ENCODE peak calls at places on chromosomes 6 and 20, in six cellular contexts. T is gastrocnemius medialis; A is effector memory CD4-positive, alpha-beta T cell; N is fibroblast of lung; L is pancreas; V is cardiac muscle cell. Z is an unnamed sample. For H3K36me3, the result is how much of the 10 kb centered on the place peaks cover.

GRCh38 chr20:15703171-15703911 is 869.9 kb downstream of the KIF16B start:
- DNase-seq in N (peak), T (no peak), L (no peak), A (no peak), V (no peak), Z (no peak)

GRCh38 chr20:22794200-22794599 is 209.8 kb upstream of the FOXA2 start:
- DNase-seq in N (no peak), V (no peak), A (no peak), T (no peak), L (no peak), Z (no peak)

GRCh38 chr6:100353276-100354015 is 111.3 kb downstream of the SIM1 start:
- DNase-seq in L (no peak), A (no peak), N (no peak), T (no peak), V (no peak), Z (no peak)

GRCh38 chr6:71533939-71534379 is 245.3 kb downstream of the OGFRL1 start:
- DNase-seq in A (no peak), V (no peak), T (no peak), L (no peak), N (peak), Z (no peak)

GRCh38 chr6:105482227-105482839 is 79.5 kb upstream of the PREP start:
- DNase-seq in V (peak), L (no peak), A (no peak), T (peak), N (peak), Z (no peak)

GRCh38 chr20:32742322-32743236 is 688 bp downstream of the COMMD7 start:
- DNase-seq in L (no peak), T (no peak), V (no peak), N (no peak), A (no peak), Z (no peak)

GRCh38 chr6:166627875-166628849 is 1.1 kb upstream of the RPS6KA2 start:
- DNase-seq in V (peak), A (peak), T (peak), L (peak), N (peak), Z (peak)

GRCh38 chr20:23047738-23048214 is 1.7 kb downstream of the THBD start:
- DNase-seq in N (no peak), L (no peak), T (peak), A (no peak), V (no peak), Z (no peak)

GRCh38 chr20:61886721-61887658 is 178.7 kb downstream of the TAF4 start:
- DNase-seq in L (peak), V (peak), A (no peak), N (peak), T (no peak), Z (no peak)

GRCh38 chr6:925656-926213 is 232.8 kb upstream of the EXOC2 start:
- DNase-seq in T (no peak), A (no peak), N (no peak), L (no peak), V (no peak), Z (no peak)

GRCh38 chr20:33653218-33653899 is 8.8 kb upstream of the C20orf144 start:
- DNase-seq in T (no peak), A (no peak), L (no peak), V (peak), N (peak), Z (peak)

GRCh38 chr6:37985355-37985754 is 165.8 kb downstream of the ZFAND3 start:
- DNase-seq in N (no peak), A (no peak), V (no peak), T (no peak), L (no peak), Z (no peak)

GRCh38 chr6:4903751-4904370 is 100.0 kb downstream of the RPP40 start:
- DNase-seq in L (no peak), T (peak), A (no peak), V (no peak), N (no peak), Z (no peak)

GRCh38 chr6:168147205-168147738 is 68.3 kb upstream of the FRMD1 start:
- DNase-seq in A (no peak), L (no peak), N (no peak), T (no peak), V (no peak), Z (no peak)

GRCh38 chr6:167467282-167467681 is 142.4 kb downstream of the TTLL2 start:
- DNase-seq in N (no peak), T (no peak), A (no peak), L (no peak), V (no peak), Z (no peak)

GRCh38 chr20:53365676-53366075 is 228.0 kb downstream of the ZNF217 start:
- DNase-seq in A (no peak), L (no peak), T (no peak), V (no peak), N (no peak), Z (no peak)

DNA sequence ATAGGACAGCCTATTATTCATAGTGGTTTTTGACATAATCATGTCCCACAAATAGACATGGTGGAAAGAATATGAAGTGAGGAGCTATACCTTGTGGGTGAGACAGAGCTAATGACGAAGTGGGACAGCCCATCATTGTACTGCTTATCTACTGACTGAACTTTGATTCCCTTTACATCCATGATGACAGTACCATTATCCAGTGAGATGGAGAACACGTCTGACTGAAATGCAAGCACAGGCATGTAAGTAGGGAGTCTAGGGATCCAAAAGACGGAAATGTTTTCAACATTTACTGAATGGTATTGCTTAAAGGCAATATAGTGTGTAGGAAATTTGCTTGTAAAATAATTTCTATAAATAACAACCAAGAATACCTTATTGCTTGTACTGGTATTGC is 43.5 kb downstream of the FAM229B start:
- DNase-seq in V (no peak), L (no peak), T (no peak), N (no peak), A (no peak), Z (no peak)
- H3K36me3 ChIP-seq in V (half or more), L (under half), T (under half), N (under half), A (under half), Z (half or more)

GRCh38 chr20:47235853-47236638 is 120.5 kb downstream of the ZMYND8 start:
- DNase-seq in A (no peak), T (no peak), V (no peak), L (no peak), N (no peak), Z (no peak)

GRCh38 chr20:47241345-47241781 is 115.1 kb downstream of the ZMYND8 start:
- DNase-seq in T (no peak), L (no peak), A (no peak), N (peak), V (no peak), Z (no peak)

GRCh38 chr20:47236639-47236900 is 119.9 kb downstream of the ZMYND8 start:
- DNase-seq in A (no peak), T (no peak), L (no peak), V (no peak), N (no peak), Z (no peak)

GRCh38 chr20:47237715-47238114 is 118.8 kb downstream of the ZMYND8 start:
- DNase-seq in L (no peak), N (peak), T (no peak), A (no peak), V (no peak), Z (no peak)

DNA sequence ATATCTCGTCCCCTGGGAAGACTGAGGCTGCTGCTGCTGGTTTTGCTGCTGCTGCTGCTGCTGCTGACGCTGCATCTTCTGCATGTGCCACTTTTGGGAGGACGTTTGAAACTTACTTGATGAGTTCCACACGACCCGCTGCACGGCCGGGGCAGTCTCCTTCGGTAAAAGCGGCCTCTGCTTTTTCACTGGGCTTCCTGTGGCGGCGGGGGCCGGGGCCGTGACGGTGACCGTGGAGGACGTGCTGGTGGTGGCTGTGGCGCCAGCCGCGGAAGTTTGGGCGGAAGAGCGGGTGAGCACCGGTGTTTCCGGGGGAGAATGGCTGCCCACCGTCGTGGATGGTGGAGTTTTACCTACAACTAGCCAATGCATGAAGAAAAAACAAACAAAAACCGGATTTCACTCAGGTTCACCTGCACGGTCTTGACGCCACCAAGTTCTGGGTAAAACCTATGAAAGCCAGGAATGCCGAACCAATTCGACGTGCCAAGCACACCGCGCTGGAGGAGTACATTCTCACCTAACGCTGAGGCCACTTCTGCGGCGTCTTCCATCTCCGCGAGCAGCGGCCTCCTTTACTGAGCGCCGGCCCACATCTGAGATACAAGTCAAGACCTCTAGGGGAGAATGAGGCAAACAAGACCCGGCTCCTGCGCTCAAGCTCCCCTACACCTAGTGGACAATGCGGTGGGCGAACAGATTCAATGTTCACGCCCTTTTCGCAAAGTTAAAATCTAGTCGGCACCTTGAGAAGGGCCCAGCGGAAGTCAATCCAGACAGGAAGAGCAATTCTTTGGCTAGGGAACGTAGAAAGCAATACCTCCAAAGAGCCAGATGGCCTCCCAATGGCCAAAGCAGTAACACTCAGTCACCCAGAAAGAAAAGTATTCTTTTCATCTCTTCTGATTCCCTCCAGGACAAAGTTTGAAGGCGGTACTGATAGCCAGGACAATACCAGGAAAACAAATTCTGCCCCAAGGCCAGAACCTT is 117.4 kb downstream of the ZMYND8 start:
- DNase-seq in N (no peak), V (no peak), A (no peak), T (no peak), L (no peak), Z (no peak)
- H3K36me3 ChIP-seq in N (under half), V (under half), A (half or more), T (half or more), L (under half), Z (under half)

GRCh38 chr20:41167118-41167470 is 29.8 kb downstream of the PLCG1 start:
- DNase-seq in A (no peak), T (peak), V (no peak), N (no peak), L (no peak), Z (no peak)

GRCh38 chr20:41169791-41170351 is 32.5 kb downstream of the PLCG1 start:
- DNase-seq in T (no peak), N (peak), L (no peak), A (no peak), V (no peak), Z (peak)

GRCh38 chr20:41167481-41168253 is 30.3 kb downstream of the PLCG1 start:
- DNase-seq in V (no peak), L (no peak), T (peak), N (no peak), A (no peak), Z (peak)

GRCh38 chr20:41169184-41169690 is 31.9 kb downstream of the PLCG1 start:
- DNase-seq in T (peak), V (no peak), A (no peak), N (no peak), L (no peak), Z (peak)

DNA sequence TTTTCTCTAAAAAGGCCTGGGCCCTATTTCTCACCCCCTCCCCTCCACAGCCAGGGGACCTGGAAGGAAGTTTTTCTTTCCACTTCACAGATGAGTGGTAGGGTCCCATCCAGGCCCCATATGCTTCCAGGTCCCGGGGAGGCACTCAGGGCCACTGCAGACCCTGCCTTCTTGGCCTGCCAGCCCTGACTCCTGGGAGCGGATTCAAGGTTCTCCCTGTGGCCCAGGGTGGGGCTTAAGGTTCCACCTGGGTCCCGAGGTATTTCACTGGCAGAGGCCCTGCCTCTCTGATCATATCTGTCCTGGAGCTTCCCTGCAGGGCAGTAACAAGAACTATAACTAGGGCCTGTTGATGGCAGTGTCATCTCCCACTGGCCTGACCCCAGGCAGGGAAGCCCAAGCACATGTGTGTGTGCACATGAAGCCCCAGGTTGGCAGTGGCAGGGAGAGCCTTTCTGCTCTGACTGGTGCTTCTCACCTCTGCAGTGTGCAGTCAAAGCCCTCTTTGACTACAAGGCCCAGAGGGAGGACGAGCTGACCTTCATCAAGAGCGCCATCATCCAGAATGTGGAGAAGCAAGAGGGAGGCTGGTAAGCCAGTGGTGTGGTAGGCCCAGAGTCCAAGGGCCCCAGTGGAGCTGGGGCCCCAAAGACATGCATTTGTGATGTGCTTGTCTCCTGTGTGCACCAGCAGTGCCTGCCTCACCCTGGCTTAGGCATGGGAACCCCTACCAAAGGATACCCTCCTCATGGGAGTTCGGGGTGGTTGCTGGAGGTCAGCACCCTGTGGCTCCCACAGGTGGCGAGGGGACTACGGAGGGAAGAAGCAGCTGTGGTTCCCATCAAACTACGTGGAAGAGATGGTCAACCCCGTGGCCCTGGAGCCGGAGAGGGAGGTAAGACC is 31.2 kb downstream of the PLCG1 start:
- DNase-seq in A (no peak), V (no peak), N (no peak), T (peak), L (no peak), Z (peak)
- H3K36me3 ChIP-seq in A (half or more), V (half or more), N (under half), T (half or more), L (under half), Z (half or more)

GRCh38 chr6:157908369-157909281 is 73.0 kb upstream of the SYNJ2 start:
- DNase-seq in N (no peak), T (no peak), V (no peak), L (no peak), A (no peak), Z (no peak)

GRCh38 chr6:157911278-157911677 is 70.4 kb upstream of the SYNJ2 start:
- DNase-seq in T (no peak), A (no peak), N (no peak), L (no peak), V (no peak), Z (no peak)

GRCh38 chr6:157911786-157912185 is 69.9 kb upstream of the SYNJ2 start:
- DNase-seq in L (no peak), V (no peak), N (no peak), T (no peak), A (no peak), Z (no peak)

GRCh38 chr6:157909282-157909664 is 72.4 kb upstream of the SYNJ2 start:
- DNase-seq in N (no peak), V (no peak), L (no peak), A (no peak), T (no peak), Z (no peak)

DNA sequence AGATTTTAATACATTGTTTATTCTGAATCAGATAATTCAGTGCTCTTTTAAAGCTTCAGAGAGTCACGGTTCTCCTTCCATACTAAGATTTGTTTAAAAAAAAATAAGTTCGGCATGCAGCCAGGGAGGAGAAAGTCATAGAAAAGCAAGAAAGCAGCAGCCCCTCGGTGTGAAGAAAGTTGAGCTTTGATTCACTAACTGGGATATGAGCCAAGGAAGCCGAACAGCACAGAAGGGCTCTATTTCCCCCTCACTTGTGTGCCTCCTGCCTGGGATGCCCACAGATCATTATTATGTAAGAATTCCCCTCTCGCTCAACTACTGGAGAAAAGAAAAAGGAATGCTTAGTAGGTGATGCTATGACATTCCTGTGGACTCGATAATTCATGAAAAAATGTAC is 69.3 kb upstream of the SYNJ2 start:
- DNase-seq in V (no peak), L (no peak), A (no peak), T (no peak), N (peak), Z (no peak)
- H3K36me3 ChIP-seq in V (under half), L (under half), A (under half), T (under half), N (under half), Z (under half)

GRCh38 chr20:36241678-36242077 is 5.4 kb downstream of the AAR2 start:
- DNase-seq in N (no peak), V (no peak), T (no peak), L (no peak), A (no peak), Z (no peak)
- H3K36me3 ChIP-seq in N (under half), V (half or more), T (half or more), L (under half), A (half or more), Z (under half)

GRCh38 chr6:144534123-144534676 is 249.1 kb downstream of the UTRN start:
- DNase-seq in N (no peak), T (peak), V (no peak), L (no peak), A (no peak), Z (no peak)

GRCh38 chr6:144536079-144536478 is 250.9 kb downstream of the UTRN start:
- DNase-seq in N (no peak), T (no peak), V (no peak), A (no peak), L (no peak), Z (no peak)

GRCh38 chr6:144528605-144529425 is 243.7 kb downstream of the UTRN start:
- DNase-seq in T (no peak), N (no peak), V (peak), A (no peak), L (no peak), Z (no peak)

GRCh38 chr6:144535630-144536029 is 250.5 kb downstream of the UTRN start:
- DNase-seq in N (no peak), V (no peak), L (no peak), A (no peak), T (no peak), Z (no peak)

GRCh38 chr6:144530118-144530517 is 245.0 kb downstream of the UTRN start:
- DNase-seq in T (no peak), L (no peak), N (no peak), V (no peak), A (no peak), Z (no peak)
- H3K36me3 ChIP-seq in T (under half), L (under half), N (under half), V (under half), A (under half), Z (under half)

DNA sequence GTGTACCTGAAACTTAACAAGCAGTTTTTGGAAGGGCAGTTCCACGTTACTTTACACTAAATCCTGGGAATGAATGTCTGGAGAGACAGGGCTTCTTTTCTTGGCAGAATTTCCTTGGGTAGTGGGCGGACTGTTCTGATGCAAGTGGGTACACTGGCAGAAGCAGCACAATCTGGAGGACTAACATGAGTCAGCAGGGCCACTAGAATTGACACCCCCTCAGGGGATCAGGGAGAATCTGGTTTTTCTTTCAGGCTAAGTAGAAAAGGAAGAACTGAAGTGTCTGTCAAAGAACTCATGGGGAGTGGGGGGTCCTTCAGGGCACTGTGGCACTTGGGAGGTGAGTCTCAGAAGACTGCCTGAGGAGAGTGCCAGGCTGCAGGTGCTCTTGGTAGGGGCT is 34.6 kb downstream of the PANK2 start:
- DNase-seq in V (no peak), N (peak), T (no peak), L (no peak), A (no peak), Z (no peak)
- H3K36me3 ChIP-seq in V (under half), N (under half), T (under half), L (under half), A (under half), Z (under half)

DNA sequence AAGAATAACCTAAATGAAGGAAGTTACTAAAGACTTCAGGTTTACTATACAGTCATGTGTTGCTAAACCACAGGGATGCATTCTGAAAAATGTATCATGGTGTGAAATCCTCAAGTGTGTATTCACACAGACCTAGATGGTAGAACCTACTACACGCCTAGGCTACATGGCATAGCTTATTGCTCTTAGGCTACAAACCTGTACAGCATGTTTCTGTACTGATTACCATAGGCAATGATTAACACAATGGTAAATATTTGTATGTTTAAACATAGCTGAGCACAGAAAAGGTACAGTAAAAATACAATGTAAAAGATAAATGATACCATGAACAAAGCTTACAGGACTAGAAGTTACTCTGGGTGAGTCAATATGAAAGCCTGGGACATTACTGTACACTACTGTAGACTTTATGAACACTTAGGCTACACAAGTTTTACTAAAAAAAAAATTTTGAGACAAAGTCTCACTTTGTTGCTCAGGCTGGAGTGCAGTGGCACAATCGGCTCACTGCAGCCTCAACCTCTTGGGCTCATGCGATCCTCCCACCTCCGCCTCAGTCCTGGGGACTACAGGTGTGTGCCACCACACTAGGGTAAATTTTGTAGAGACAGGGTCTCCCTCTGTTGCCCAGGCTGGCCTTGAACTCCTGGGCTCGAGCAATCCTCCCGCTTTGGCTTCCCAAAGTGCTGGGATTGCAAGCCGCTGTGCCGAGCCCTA is 36.0 kb downstream of the ADNP start:
- DNase-seq in A (no peak), V (no peak), N (no peak), L (no peak), T (no peak), Z (no peak)
- H3K36me3 ChIP-seq in A (half or more), V (half or more), N (under half), L (under half), T (half or more), Z (half or more)

Z was measured in tibial artery.